ENCODE peak calls at places on chromosomes 13 and 19, in five cellular contexts. I, D, L, C and U are unnamed samples.

GRCh38 chr19:18141031-18141430 is 11.9 kb upstream of the PIK3R2 start:
- DNase-seq in I (no peak), D (no peak), L (no peak), C (no peak), U (peak)

GRCh38 chr19:52188822-52189744 is 769 bp upstream of the PPP2R1A start:
- DNase-seq in I (peak), D (no peak), L (no peak), C (peak), U (no peak)

GRCh38 chr19:18202759-18203407 is 959 bp downstream of the RAB3A start:
- DNase-seq in I (no peak), D (peak), L (no peak), C (peak), U (no peak)

GRCh38 chr19:771332-771785 is 20.4 kb downstream of the MISP start:
- DNase-seq in I (peak), D (no peak), L (no peak), C (no peak), U (peak)

GRCh38 chr13:66347718-66348117 is 882.4 kb downstream of the PCDH9 start:
- DNase-seq in I (no peak), D (no peak), L (no peak), C (no peak), U (no peak)

GRCh38 chr13:85985791-85986190 is 186.6 kb upstream of the SLITRK6 start:
- DNase-seq in I (no peak), D (no peak), L (no peak), C (no peak), U (no peak)

GRCh38 chr19:56837892-56838679 is 2.4 kb downstream of the PEG3 start:
- DNase-seq in I (no peak), D (no peak), L (no peak), C (peak), U (no peak)

GRCh38 chr13:98543380-98544104 is 33.4 kb downstream of the STK24 start:
- DNase-seq in I (no peak), D (no peak), L (no peak), C (no peak), U (no peak)

GRCh38 chr13:113851826-113852535 is 11.9 kb downstream of the GAS6 start:
- DNase-seq in I (no peak), D (peak), L (no peak), C (peak), U (no peak)

GRCh38 chr19:32416749-32417469 is 11.3 kb downstream of the DPY19L3 start:
- DNase-seq in I (peak), D (no peak), L (no peak), C (no peak), U (peak)

GRCh38 chr13:97548138-97548537 is 114.2 kb downstream of the RAP2A start:
- DNase-seq in I (no peak), D (no peak), L (no peak), C (no peak), U (no peak)

GRCh38 chr13:27006519-27007161 is 165.0 kb downstream of the USP12 start:
- DNase-seq in I (peak), D (peak), L (no peak), C (no peak), U (peak)

GRCh38 chr13:75417006-75417384 is 65.0 kb downstream of the TBC1D4 start:
- DNase-seq in I (no peak), D (peak), L (no peak), C (no peak), U (no peak)

GRCh38 chr13:60933638-60934037 is 482.0 kb downstream of the PCDH20 start:
- DNase-seq in I (no peak), D (no peak), L (no peak), C (no peak), U (no peak)

GRCh38 chr13:113741101-113741731 is 17.8 kb upstream of the TMEM255B start:
- DNase-seq in I (no peak), D (no peak), L (no peak), C (no peak), U (no peak)

GRCh38 chr19:38021356-38021755 is 114.3 kb downstream of the SIPA1L3 start:
- DNase-seq in I (no peak), D (no peak), L (no peak), C (no peak), U (no peak)

GRCh38 chr13:55500694-55501093 is 1640.0 kb upstream of the PRR20A start:
- DNase-seq in I (no peak), D (no peak), L (no peak), C (no peak), U (no peak)

GRCh38 chr13:27791146-27791900 is 960 bp upstream of the GSX1 start:
- DNase-seq in I (no peak), D (no peak), L (no peak), C (no peak), U (no peak)

GRCh38 chr19:31141301-31141700 is 207.9 kb downstream of the TSHZ3 start:
- DNase-seq in I (no peak), D (no peak), L (no peak), C (no peak), U (no peak)

GRCh38 chr13:57996717-57997116 is 365.2 kb downstream of the PCDH17 start:
- DNase-seq in I (no peak), D (no peak), L (no peak), C (no peak), U (no peak)

GRCh38 chr19:17847538-17848366 is at the start of gene JAK3:
- DNase-seq in I (peak), D (peak), L (no peak), C (no peak), U (peak)

GRCh38 chr19:19059837-19060611 is 3.8 kb upstream of the SLC25A42 start:
- DNase-seq in I (no peak), D (no peak), L (no peak), C (no peak), U (no peak)

GRCh38 chr19:45280471-45280961 is 29.4 kb downstream of the MARK4 start:
- DNase-seq in I (no peak), D (no peak), L (no peak), C (no peak), U (no peak)

GRCh38 chr19:17579523-17580244 is 24.2 kb downstream of the COLGALT1 start:
- DNase-seq in I (peak), D (peak), L (no peak), C (no peak), U (peak)

GRCh38 chr13:88005188-88005587 is 334.0 kb downstream of the SLITRK5 start:
- DNase-seq in I (no peak), D (no peak), L (no peak), C (no peak), U (no peak)

GRCh38 chr13:28489536-28489935 is 5.4 kb downstream of the FLT1 start:
- DNase-seq in I (no peak), D (no peak), L (no peak), C (no peak), U (peak)

GRCh38 chr19:21698215-21698614 is 69.2 kb downstream of the ZNF100 start:
- DNase-seq in I (no peak), D (peak), L (no peak), C (no peak), U (peak)

GRCh38 chr19:10230155-10230903 is 802 bp downstream of the S1PR2 start:
- DNase-seq in I (peak), D (peak), L (no peak), C (peak), U (peak)